ENCODE peak calls at places on chromosome 18, in eight cellular contexts. U is neuronal stem cell, O is tibial artery, K is A549, B is lower lobe of right lung, T is heart left ventricle, V is DND-41, R is GM23248. D is an unnamed sample.
A peak's percentile ranks its signal among the peaks of the same experiment; 100 is the strongest.

GRCh38 chr18:76491801-76492668 is 3.0 kb downstream of the ZNF516 start:
- DNase-seq in R (peak; percentile 79), O (no peak), V (no peak), B (peak; percentile 71), T (no peak), K (peak; percentile 26), U (peak; percentile 53), D (peak; percentile 1)

GRCh38 chr18:10291568-10291981 is 162.9 kb upstream of the APCDD1 start:
- DNase-seq in O (peak; percentile 71), K (no peak), R (peak; percentile 83), T (no peak), B (no peak), U (no peak), V (no peak), D (no peak)

GRCh38 chr18:21896732-21897336 is 156.2 kb downstream of the MIB1 start:
- DNase-seq in T (no peak), B (no peak), R (peak; percentile 17), V (no peak), U (no peak), O (no peak), K (no peak), D (no peak)

GRCh38 chr18:25425030-25425429 is 73.1 kb upstream of the ZNF521 start:
- DNase-seq in O (no peak), T (no peak), R (no peak), V (no peak), U (no peak), K (no peak), B (no peak), D (no peak)

GRCh38 chr18:63161728-63162195 is 157.8 kb downstream of the BCL2 start:
- DNase-seq in V (peak; percentile 60), O (peak; percentile 84), K (peak; percentile 20), B (peak; percentile 61), T (no peak), U (no peak), R (peak; percentile 94), D (peak; percentile 79)

GRCh38 chr18:76518543-76519155 is 23.6 kb upstream of the ZNF516 start:
- DNase-seq in T (peak; percentile 78), R (peak; percentile 77), U (no peak), K (no peak), V (no peak), O (peak; percentile 71), B (peak; percentile 59), D (no peak)

GRCh38 chr18:24181806-24182205 is 42.9 kb downstream of the CABYR start:
- DNase-seq in U (no peak), T (no peak), B (no peak), O (no peak), R (peak; percentile 44), K (no peak), V (no peak), D (no peak)

GRCh38 chr18:8471373-8471772 is 137.9 kb upstream of the RAB12 start:
- DNase-seq in T (no peak), O (no peak), U (no peak), B (no peak), R (no peak), V (no peak), K (no peak), D (no peak)

GRCh38 chr18:73842795-73843394 is 304.7 kb downstream of the FBXO15 start:
- DNase-seq in R (peak; percentile 71), V (peak; percentile 58), K (peak; percentile 19), T (no peak), U (peak; percentile 37), B (no peak), O (no peak), D (no peak)

GRCh38 chr18:37261246-37261927 is 304.2 kb downstream of the CELF4 start:
- DNase-seq in O (no peak), K (no peak), T (peak; percentile 49), R (no peak), B (no peak), U (no peak), V (no peak), D (no peak)

GRCh38 chr18:64566461-64566860 is 417.6 kb upstream of the LINC00305 start:
- DNase-seq in K (no peak), B (no peak), V (no peak), U (no peak), R (no peak), O (no peak), T (no peak), D (no peak)

GRCh38 chr18:74351354-74351753 is 35.7 kb downstream of the C18orf63 start:
- DNase-seq in R (peak; percentile 87), B (no peak), O (no peak), T (no peak), K (no peak), V (no peak), U (no peak), D (no peak)

GRCh38 chr18:54880706-54881105 is 52.4 kb downstream of the RAB27B start:
- DNase-seq in U (no peak), K (peak; percentile 6), T (no peak), V (no peak), O (no peak), B (no peak), R (peak; percentile 71), D (no peak)

GRCh38 chr18:13726228-13726971 is at the start of the genes FAM210A and RNMT:
- DNase-seq in V (peak; percentile 94), B (peak; percentile 98), O (peak; percentile 97), K (peak; percentile 56), T (peak; percentile 98), R (peak; percentile 100), U (peak; percentile 91), D (peak; percentile 90)

GRCh38 chr18:45085916-45086624 is 405.4 kb downstream of the SETBP1 start:
- DNase-seq in T (no peak), O (no peak), R (no peak), U (no peak), V (no peak), B (no peak), K (no peak), D (no peak)

GRCh38 chr18:57906852-57907251 is 103.7 kb upstream of the ATP8B1 start:
- DNase-seq in V (no peak), T (no peak), U (no peak), O (no peak), B (no peak), K (peak; percentile 10), R (no peak), D (no peak)

GRCh38 chr18:69947361-69948106 is at the start of gene CD226:
- DNase-seq in U (no peak), O (no peak), B (no peak), V (peak; percentile 15), K (no peak), T (no peak), R (no peak), D (peak; percentile 66)
- H3K4me3 ChIP-seq in U (no peak within 1 kb of the TSS), O (no peak within 1 kb of the TSS), B (peak within 1 kb of the TSS; percentile 21), V (peak within 1 kb of the TSS; percentile 1), K (no peak within 1 kb of the TSS), T (peak within 1 kb of the TSS; percentile 39), R (no peak within 1 kb of the TSS), D (peak within 1 kb of the TSS; percentile 71)

GRCh38 chr18:56185126-56185525 is 453.3 kb downstream of the TXNL1 start:
- DNase-seq in K (no peak), U (no peak), T (no peak), R (no peak), V (no peak), O (no peak), B (no peak), D (no peak)

GRCh38 chr18:56186319-56186718 is 452.1 kb downstream of the TXNL1 start:
- DNase-seq in O (no peak), V (no peak), R (no peak), T (no peak), B (no peak), K (no peak), U (no peak), D (no peak)

GRCh38 chr18:56188521-56188920 is 449.9 kb downstream of the TXNL1 start:
- DNase-seq in O (no peak), R (no peak), T (no peak), K (no peak), V (no peak), U (no peak), B (no peak), D (no peak)

GRCh38 chr18:56191334-56191733 is 447.1 kb downstream of the TXNL1 start:
- DNase-seq in V (no peak), U (no peak), K (no peak), R (no peak), O (no peak), T (no peak), B (no peak), D (no peak)

DNA sequence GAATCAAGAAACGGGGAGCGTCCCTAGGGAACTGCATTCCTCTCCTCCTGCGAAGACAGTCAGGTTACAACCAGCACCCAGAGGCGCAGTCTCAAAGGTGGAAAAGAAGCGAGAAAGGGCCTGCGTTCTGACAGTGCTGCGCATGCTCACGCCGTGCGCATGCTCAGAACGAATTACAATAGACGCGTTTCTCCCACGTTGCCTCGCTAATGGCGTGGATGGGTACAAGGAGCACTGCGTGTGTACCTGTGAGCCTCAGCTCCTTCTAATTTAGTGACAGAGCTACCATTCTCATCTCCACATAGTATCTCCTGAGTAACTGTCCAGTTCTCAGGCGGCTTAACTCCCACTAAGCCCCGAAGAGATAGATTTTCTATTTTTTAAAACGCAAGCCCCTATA is 448.8 kb downstream of the TXNL1 start:
- DNase-seq in K (no peak), U (no peak), T (no peak), V (no peak), O (no peak), R (no peak), B (no peak), D (no peak)
- H3K9me3 ChIP-seq in K (no peaks in the 10 kb centered on the region), U (no peaks in the 10 kb centered on the region), T (no peaks in the 10 kb centered on the region), V (no peaks in the 10 kb centered on the region), O (no peaks in the 10 kb centered on the region), R (no peaks in the 10 kb centered on the region), B (no peaks in the 10 kb centered on the region), D (no peaks in the 10 kb centered on the region)

DNA sequence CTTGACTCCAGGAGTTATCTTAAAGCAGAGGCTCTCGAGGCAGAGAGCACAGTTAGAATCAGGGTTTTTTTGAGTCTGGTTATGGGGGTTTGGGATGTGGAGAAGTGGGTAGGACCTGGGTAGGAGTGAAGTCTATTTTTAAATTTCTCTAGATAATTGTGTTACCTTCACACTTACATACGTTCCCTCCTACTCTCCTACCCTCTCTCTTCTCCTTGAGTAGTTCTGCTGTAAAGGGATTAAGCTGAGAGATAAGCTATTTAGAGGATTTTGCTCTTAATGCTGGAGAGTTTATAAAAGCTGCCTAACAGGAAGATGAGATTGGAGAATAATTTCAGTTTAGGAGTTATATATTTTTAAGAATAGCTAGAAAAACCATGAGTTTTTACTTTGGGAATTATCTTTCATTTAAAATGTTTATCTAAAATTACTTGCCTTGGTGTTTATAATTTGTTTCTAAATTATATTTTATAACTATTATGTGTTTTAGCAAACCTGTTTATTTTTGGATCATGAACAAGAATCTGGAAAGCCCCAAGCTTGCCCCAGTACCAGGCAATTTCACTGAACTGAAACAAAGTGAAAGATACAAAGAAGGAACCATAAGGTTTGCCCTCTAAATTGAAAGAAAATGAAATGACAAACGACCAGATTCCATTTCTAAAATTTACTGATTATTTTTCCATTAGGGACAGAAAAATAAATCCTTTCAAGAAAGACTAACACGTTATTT is 101.4 kb downstream of the ZNF532 start:
- DNase-seq in T (no peak), U (no peak), V (no peak), B (no peak), O (no peak), K (no peak), R (no peak), D (no peak)
- H3K4me3 ChIP-seq in T (no peak overlapping the region), U (no peak overlapping the region), V (no peak overlapping the region), B (no peak overlapping the region), O (no peak overlapping the region), K (no peak overlapping the region), R (no peak overlapping the region), D (no peak overlapping the region)

DNA sequence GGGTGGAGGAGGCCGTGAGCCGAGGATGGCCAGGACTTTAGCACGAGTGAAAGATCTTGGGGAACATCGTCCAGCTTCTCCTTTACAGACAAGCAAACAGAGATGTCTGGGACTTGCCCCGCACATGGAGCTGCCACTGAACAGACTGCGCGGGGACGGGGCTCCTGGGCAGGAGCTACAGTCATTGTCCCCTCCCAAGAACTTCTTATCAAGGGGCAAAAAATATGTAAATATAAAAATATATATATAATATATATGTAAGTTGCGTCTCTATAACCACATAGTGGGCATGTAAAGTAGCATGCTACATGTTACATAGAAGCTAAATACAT is 245.0 kb upstream of the SALL3 start:
- DNase-seq in K (no peak), T (no peak), O (peak; percentile 47), B (no peak), V (no peak), U (no peak), R (no peak), D (no peak)
- H3K9me3 ChIP-seq in K (no peaks in the 10 kb centered on the region), T (no peaks in the 10 kb centered on the region), O (no peaks in the 10 kb centered on the region), B (no peaks in the 10 kb centered on the region), V (no peaks in the 10 kb centered on the region), U (no peaks in the 10 kb centered on the region), R (no peaks in the 10 kb centered on the region), D (no peaks in the 10 kb centered on the region)

D was measured in CD4-positive, alpha-beta memory T cell.